ENCODE peak calls at places on chromosomes 11 and 22, in six cellular contexts. H is AG08396; E is fibroblast of lung; J is activated naive CD8-positive, alpha-beta T cell treated with anti-CD3 and anti-CD28 coated beads, Interleukin-2, amount 50 U/mL, for 24 hours; D is fibroblast of mammary gland; S is Jurkat, Clone E6-1. O is an unnamed sample.

GRCh38 chr11:20594274-20595061 is 4.9 kb upstream of the SLC6A5 start:
- DNase-seq in H (no peak), E (no peak), J (no peak), D (no peak), S (no peak), O (peak)

GRCh38 chr11:61543606-61544306 is 35.2 kb downstream of the LRRC10B start:
- DNase-seq in H (peak), E (peak), J (no peak), D (peak), S (no peak), O (no peak)

GRCh38 chr22:37711490-37711889 is 14.6 kb downstream of the TRIOBP start:
- DNase-seq in H (no peak), E (no peak), J (no peak), D (no peak), S (no peak), O (no peak)

GRCh38 chr11:1781593-1781975 is 17.9 kb upstream of the CTSD start:
- DNase-seq in H (no peak), E (no peak), J (no peak), D (no peak), S (no peak), O (no peak)

GRCh38 chr22:36790648-36791047 is 14.7 kb upstream of the IFT27 start:
- DNase-seq in H (no peak), E (no peak), J (peak), D (no peak), S (no peak), O (peak)

GRCh38 chr11:67503119-67504022 is 1.8 kb downstream of the PITPNM1 start:
- DNase-seq in H (no peak), E (no peak), J (no peak), D (no peak), S (no peak), O (no peak)

GRCh38 chr22:41177040-41177625 is 28.0 kb upstream of the L3MBTL2 start:
- DNase-seq in H (no peak), E (no peak), J (no peak), D (no peak), S (no peak), O (no peak)

GRCh38 chr22:48968201-48968959 is 859.3 kb downstream of the BRD1 start:
- DNase-seq in H (no peak), E (no peak), J (no peak), D (no peak), S (no peak), O (no peak)

GRCh38 chr11:62542111-62542745 is 4.4 kb downstream of the AHNAK start:
- DNase-seq in H (no peak), E (no peak), J (no peak), D (no peak), S (no peak), O (no peak)

GRCh38 chr11:69859275-69859934 is 40.2 kb upstream of the FGF3 start:
- DNase-seq in H (no peak), E (no peak), J (no peak), D (no peak), S (no peak), O (peak)

GRCh38 chr11:130404727-130405126 is 23.7 kb downstream of the ADAMTS8 start:
- DNase-seq in H (no peak), E (peak), J (no peak), D (peak), S (no peak), O (no peak)

GRCh38 chr11:18329196-18329870 is 7.0 kb downstream of the GTF2H1 start:
- DNase-seq in H (no peak), E (peak), J (no peak), D (no peak), S (no peak), O (peak)

GRCh38 chr22:24407278-24407665 is 20.1 kb upstream of the ADORA2A start:
- DNase-seq in H (no peak), E (no peak), J (no peak), D (no peak), S (no peak), O (no peak)

GRCh38 chr11:27717801-27718229 is 17.6 kb upstream of the BDNF start:
- DNase-seq in H (no peak), E (peak), J (no peak), D (no peak), S (no peak), O (no peak)

GRCh38 chr22:47275479-47276218 is 513.2 kb downstream of the TBC1D22A start:
- DNase-seq in H (no peak), E (peak), J (no peak), D (no peak), S (no peak), O (no peak)

GRCh38 chr22:45007247-45007945 is 2.4 kb downstream of the PHF21B start:
- DNase-seq in H (peak), E (peak), J (peak), D (no peak), S (no peak), O (no peak)

GRCh38 chr11:95230054-95231034 is 658 bp downstream of the SESN3 start:
- DNase-seq in H (peak), E (peak), J (peak), D (peak), S (no peak), O (peak)

GRCh38 chr11:59262419-59262818 is 49.7 kb upstream of the MPEG1 start:
- DNase-seq in H (no peak), E (no peak), J (no peak), D (no peak), S (no peak), O (no peak)

GRCh38 chr22:27989758-27990450 is 70.8 kb upstream of the PITPNB start:
- DNase-seq in H (no peak), E (no peak), J (no peak), D (no peak), S (no peak), O (no peak)

GRCh38 chr11:65403607-65404121 is 17.2 kb downstream of the FRMD8 start:
- DNase-seq in H (no peak), E (no peak), J (no peak), D (no peak), S (no peak), O (no peak)

GRCh38 chr22:39723463-39723862 is 152.9 kb downstream of the CACNA1I start:
- DNase-seq in H (no peak), E (no peak), J (no peak), D (no peak), S (no peak), O (no peak)

GRCh38 chr11:2267871-2268825 is 2.2 kb downstream of the ASCL2 start:
- DNase-seq in H (no peak), E (no peak), J (no peak), D (no peak), S (no peak), O (no peak)

GRCh38 chr11:30635401-30635989 is 49.3 kb upstream of the MPPED2 start:
- DNase-seq in H (no peak), E (peak), J (no peak), D (no peak), S (no peak), O (peak)

GRCh38 chr11:132253469-132254264 is 883.3 kb downstream of the NTM start:
- DNase-seq in H (no peak), E (no peak), J (no peak), D (no peak), S (no peak), O (no peak)

GRCh38 chr22:19974233-19974861 is 32.7 kb upstream of the TXNRD2 start:
- DNase-seq in H (peak), E (peak), J (peak), D (peak), S (peak), O (peak)

GRCh38 chr11:10302294-10302743 is 2.6 kb upstream of the ADM start:
- DNase-seq in H (no peak), E (peak), J (no peak), D (no peak), S (no peak), O (no peak)

GRCh38 chr11:15113381-15113780 is 1.3 kb upstream of the INSC start:
- DNase-seq in H (no peak), E (no peak), J (peak), D (no peak), S (peak), O (no peak)

GRCh38 chr22:49216579-49216978 is 611.1 kb downstream of the BRD1 start:
- DNase-seq in H (no peak), E (no peak), J (no peak), D (no peak), S (no peak), O (no peak)

GRCh38 chr11:102111011-102111786 is 952 bp downstream of the YAP1 start:
- DNase-seq in H (peak), E (peak), J (peak), D (peak), S (no peak), O (no peak)

GRCh38 chr11:2088746-2089535 is 50.2 kb downstream of the IGF2 start:
- DNase-seq in H (peak), E (no peak), J (no peak), D (no peak), S (no peak), O (no peak)

GRCh38 chr22:37714634-37715033 is 17.8 kb downstream of the TRIOBP start:
- DNase-seq in H (no peak), E (no peak), J (no peak), D (no peak), S (no peak), O (no peak)

O was measured in erythroblast.